ENCODE peak calls at places on chromosome 10, in ten cellular contexts. Y is anterior cingulate cortex; X is HCT116; H is posterior vena cava; M is NCI-H2081 treated with DMSO at 0.1 percent for 48 hours; U is CD8-positive, alpha-beta T cell; P is H54; E is fibroblast of the conjunctiva; V is activated CD4-positive, alpha-beta T cell treated with anti-CD3 and anti-CD28 coated beads for 4 hours; A is activated T-cell treated with anti-CD3 and anti-CD28 coated beads, Interleukin-2, amount 50 U/mL, for 72 hours. Q is an unnamed sample.

GRCh38 chr10:44975487-44976331 is 2.9 kb downstream of the DEPP1 start:
- DNase-seq in P (peak), E (no peak), Y (no peak), U (no peak), H (peak), X (peak), A (no peak), M (no peak), V (no peak), Q (no peak)

GRCh38 chr10:119596537-119597404 is at the start of gene TIAL1:
- DNase-seq in V (peak), H (peak), E (peak), Y (peak), M (peak), A (peak), P (peak), U (peak), X (peak), Q (peak)

GRCh38 chr10:28089467-28089866 is 90.6 kb upstream of the ODAD2 start:
- DNase-seq in A (no peak), U (no peak), M (no peak), P (peak), X (peak), V (no peak), E (peak), H (no peak), Y (no peak), Q (no peak)

GRCh38 chr10:58237014-58237830 is 30.5 kb downstream of the IPMK start:
- DNase-seq in P (peak), M (no peak), X (peak), E (peak), H (no peak), U (no peak), V (no peak), Y (no peak), A (peak), Q (no peak)

GRCh38 chr10:373516-374309 is 238.5 kb downstream of the ZMYND11 start:
- DNase-seq in A (no peak), H (no peak), U (no peak), Y (no peak), M (no peak), E (peak), V (no peak), X (no peak), P (no peak), Q (no peak)

GRCh38 chr10:59779656-59780521 is 26.6 kb upstream of the MRLN start:
- DNase-seq in H (no peak), E (no peak), V (no peak), M (no peak), U (no peak), X (no peak), A (no peak), P (no peak), Y (no peak), Q (no peak)

GRCh38 chr10:31242902-31243301 is 76.1 kb upstream of the ZEB1 start:
- DNase-seq in X (peak), M (no peak), E (peak), U (no peak), H (no peak), V (peak), A (peak), P (peak), Y (peak), Q (no peak)

GRCh38 chr10:88542522-88542921 is 40.6 kb downstream of the RNLS start:
- DNase-seq in Y (no peak), V (no peak), M (no peak), X (no peak), H (peak), P (no peak), U (no peak), E (no peak), A (no peak), Q (no peak)

GRCh38 chr10:93999401-93999851 is 5.7 kb downstream of the PLCE1 start:
- DNase-seq in X (no peak), P (no peak), H (peak), M (no peak), U (no peak), Y (no peak), E (peak), V (no peak), A (no peak), Q (no peak)

GRCh38 chr10:13338337-13339128 is 9.6 kb downstream of the SEPHS1 start:
- DNase-seq in V (no peak), X (no peak), U (no peak), A (no peak), Y (no peak), E (peak), H (peak), P (no peak), M (no peak), Q (no peak)

GRCh38 chr10:21719502-21719901 is 185.5 kb downstream of the MLLT10 start:
- DNase-seq in V (no peak), Y (no peak), U (no peak), A (no peak), P (no peak), M (no peak), E (no peak), H (no peak), X (no peak), Q (no peak)

GRCh38 chr10:4525095-4525494 is 300.9 kb upstream of the AKR1E2 start:
- DNase-seq in H (no peak), M (no peak), Y (no peak), X (no peak), A (no peak), P (no peak), E (no peak), V (no peak), U (no peak), Q (no peak)

GRCh38 chr10:43075612-43076003 is 1.3 kb upstream of the RET start:
- DNase-seq in M (no peak), X (peak), U (no peak), V (no peak), Y (no peak), E (no peak), A (no peak), H (no peak), P (peak), Q (no peak)

GRCh38 chr10:1233031-1233430 is 176.8 kb downstream of the WDR37 start:
- DNase-seq in X (no peak), M (no peak), U (no peak), Y (no peak), H (no peak), E (no peak), P (no peak), A (no peak), V (no peak), Q (no peak)

GRCh38 chr10:118900617-118901016 is 128.9 kb upstream of the NANOS1 start:
- DNase-seq in U (no peak), M (no peak), X (no peak), A (no peak), Y (no peak), E (no peak), H (no peak), P (no peak), V (no peak), Q (no peak)

GRCh38 chr10:113305871-113306270 is 247.0 kb upstream of the HABP2 start:
- DNase-seq in X (no peak), H (no peak), Y (no peak), A (no peak), P (no peak), V (no peak), U (no peak), E (peak), M (no peak), Q (no peak)

GRCh38 chr10:116470768-116471415 is 43.2 kb downstream of the PNLIPRP3 start:
- DNase-seq in V (no peak), A (no peak), X (peak), E (no peak), H (no peak), U (no peak), Y (no peak), M (no peak), P (peak), Q (no peak)

GRCh38 chr10:110511734-110512449 is 14.2 kb downstream of the DUSP5 start:
- DNase-seq in Y (no peak), X (no peak), V (no peak), U (no peak), H (no peak), E (no peak), M (no peak), P (no peak), A (no peak), Q (no peak)

GRCh38 chr10:51806079-51806835 is 106.9 kb upstream of the CSTF2T start:
- DNase-seq in V (no peak), P (no peak), X (no peak), U (no peak), M (no peak), Y (no peak), E (no peak), H (no peak), A (no peak), Q (no peak)

GRCh38 chr10:73814276-73814895 is 3.0 kb upstream of the NDST2 start:
- DNase-seq in P (no peak), A (no peak), X (no peak), E (no peak), H (no peak), U (no peak), Y (no peak), M (no peak), V (no peak), Q (no peak)

GRCh38 chr10:1739751-1740150 is 2.4 kb upstream of the ADARB2 start:
- DNase-seq in M (no peak), U (no peak), E (no peak), H (no peak), P (no peak), X (no peak), A (no peak), Y (peak), V (no peak), Q (no peak)

GRCh38 chr10:67017218-67017617 is 91.4 kb downstream of the LRRTM3 start:
- DNase-seq in Y (no peak), A (no peak), U (no peak), P (no peak), V (no peak), X (no peak), M (no peak), H (no peak), E (no peak), Q (no peak)

GRCh38 chr10:121994429-121994881 is 5.5 kb downstream of the TACC2 start:
- DNase-seq in E (no peak), H (no peak), U (no peak), X (no peak), A (no peak), Y (no peak), P (no peak), M (no peak), V (no peak), Q (no peak)

GRCh38 chr10:73931767-73932624 is 21.1 kb downstream of the PLAU start:
- DNase-seq in P (peak), A (peak), H (no peak), V (peak), Y (no peak), E (no peak), X (peak), U (peak), M (no peak), Q (no peak)

GRCh38 chr10:131647789-131648188 is 253.0 kb upstream of the PPP2R2D start:
- DNase-seq in H (peak), Y (no peak), A (no peak), X (no peak), V (no peak), E (no peak), U (no peak), M (no peak), P (no peak), Q (no peak)

GRCh38 chr10:103470755-103471653 is 8.0 kb downstream of the CALHM3 start:
- DNase-seq in P (peak), X (no peak), H (peak), U (peak), M (no peak), A (peak), E (no peak), Y (no peak), V (peak), Q (peak)

GRCh38 chr10:102120987-102121738 is 995 bp upstream of the LDB1 start:
- DNase-seq in V (no peak), E (peak), X (no peak), U (peak), Y (peak), P (peak), A (peak), H (no peak), M (no peak), Q (peak)